ENCODE peak calls at places on chromosomes 4 and X, in four cellular contexts. One of them, this sample, is unnamed.

GRCh38 chrX:120732461-120732860 is 102.6 kb upstream of the C1GALT1C1 start:
- DNase-seq in putamen: no peak
- DNase-seq in activated T-cell treated with anti-CD3 and anti-CD28 coated beads, Interleukin-2, amount 50 U/mL, for 72 hours: no peak
- DNase-seq in foreskin fibroblast: no peak
- DNase-seq in this sample: no peak

GRCh38 chr4:22410645-22411247 is 105.1 kb downstream of the ADGRA3 start:
- DNase-seq in putamen: no peak
- DNase-seq in activated T-cell treated with anti-CD3 and anti-CD28 coated beads, Interleukin-2, amount 50 U/mL, for 72 hours: no peak
- DNase-seq in foreskin fibroblast: no peak
- DNase-seq in this sample: no peak

GRCh38 chr4:17667653-17668201 is 53.3 kb downstream of the MED28 start:
- DNase-seq in putamen: no peak
- DNase-seq in activated T-cell treated with anti-CD3 and anti-CD28 coated beads, Interleukin-2, amount 50 U/mL, for 72 hours: no peak
- DNase-seq in foreskin fibroblast: no peak
- DNase-seq in this sample: no peak

GRCh38 chr4:184062769-184063168 is 154.9 kb downstream of the ENPP6 start:
- DNase-seq in putamen: no peak
- DNase-seq in activated T-cell treated with anti-CD3 and anti-CD28 coated beads, Interleukin-2, amount 50 U/mL, for 72 hours: no peak
- DNase-seq in foreskin fibroblast: no peak
- DNase-seq in this sample: no peak

GRCh38 chrX:18701621-18702361 is 5.7 kb upstream of the PPEF1 start:
- DNase-seq in putamen: no peak
- DNase-seq in activated T-cell treated with anti-CD3 and anti-CD28 coated beads, Interleukin-2, amount 50 U/mL, for 72 hours: no peak
- DNase-seq in foreskin fibroblast: no peak
- DNase-seq in this sample: no peak

GRCh38 chrX:10041383-10041782 is 74.2 kb downstream of the CLDN34 start:
- DNase-seq in putamen: no peak
- DNase-seq in activated T-cell treated with anti-CD3 and anti-CD28 coated beads, Interleukin-2, amount 50 U/mL, for 72 hours: no peak
- DNase-seq in foreskin fibroblast: no peak
- DNase-seq in this sample: no peak

GRCh38 chr4:46781434-46782092 is 127.5 kb downstream of the COX7B2 start:
- DNase-seq in putamen: no peak
- DNase-seq in activated T-cell treated with anti-CD3 and anti-CD28 coated beads, Interleukin-2, amount 50 U/mL, for 72 hours: no peak
- DNase-seq in foreskin fibroblast: no peak
- DNase-seq in this sample: peak

GRCh38 chrX:129738466-129739308 is at the start of gene XPNPEP2:
- DNase-seq in putamen: no peak
- DNase-seq in activated T-cell treated with anti-CD3 and anti-CD28 coated beads, Interleukin-2, amount 50 U/mL, for 72 hours: no peak
- DNase-seq in foreskin fibroblast: peak
- DNase-seq in this sample: no peak

GRCh38 chr4:164700471-164700870 is 53.5 kb upstream of the SMIM31 start:
- DNase-seq in putamen: no peak
- DNase-seq in activated T-cell treated with anti-CD3 and anti-CD28 coated beads, Interleukin-2, amount 50 U/mL, for 72 hours: peak
- DNase-seq in foreskin fibroblast: no peak
- DNase-seq in this sample: no peak

GRCh38 chr4:147787204-147787603 is 55.3 kb downstream of the ARHGAP10 start:
- DNase-seq in putamen: no peak
- DNase-seq in activated T-cell treated with anti-CD3 and anti-CD28 coated beads, Interleukin-2, amount 50 U/mL, for 72 hours: no peak
- DNase-seq in foreskin fibroblast: peak
- DNase-seq in this sample: no peak

GRCh38 chrX:40579880-40580536 is 762 bp upstream of the ATP6AP2 start:
- DNase-seq in putamen: no peak
- DNase-seq in activated T-cell treated with anti-CD3 and anti-CD28 coated beads, Interleukin-2, amount 50 U/mL, for 72 hours: no peak
- DNase-seq in foreskin fibroblast: no peak
- DNase-seq in this sample: no peak

GRCh38 chr4:19177616-19178015 is 1074.1 kb upstream of the SLIT2 start:
- DNase-seq in putamen: no peak
- DNase-seq in activated T-cell treated with anti-CD3 and anti-CD28 coated beads, Interleukin-2, amount 50 U/mL, for 72 hours: no peak
- DNase-seq in foreskin fibroblast: peak
- DNase-seq in this sample: no peak

GRCh38 chr4:147518846-147519767 is 38.2 kb downstream of the EDNRA start:
- DNase-seq in putamen: peak
- DNase-seq in activated T-cell treated with anti-CD3 and anti-CD28 coated beads, Interleukin-2, amount 50 U/mL, for 72 hours: peak
- DNase-seq in foreskin fibroblast: peak
- DNase-seq in this sample: no peak

GRCh38 chr4:121219222-121219621 is 55.1 kb upstream of the TNIP3 start:
- DNase-seq in putamen: no peak
- DNase-seq in activated T-cell treated with anti-CD3 and anti-CD28 coated beads, Interleukin-2, amount 50 U/mL, for 72 hours: no peak
- DNase-seq in foreskin fibroblast: no peak
- DNase-seq in this sample: no peak

GRCh38 chr4:112156546-112156945 is 11.3 kb downstream of the FAM241A start:
- DNase-seq in putamen: no peak
- DNase-seq in activated T-cell treated with anti-CD3 and anti-CD28 coated beads, Interleukin-2, amount 50 U/mL, for 72 hours: no peak
- DNase-seq in foreskin fibroblast: no peak
- DNase-seq in this sample: no peak

GRCh38 chrX:36859231-36859630 is 148.9 kb upstream of the FAM47C start:
- DNase-seq in putamen: no peak
- DNase-seq in activated T-cell treated with anti-CD3 and anti-CD28 coated beads, Interleukin-2, amount 50 U/mL, for 72 hours: no peak
- DNase-seq in foreskin fibroblast: no peak
- DNase-seq in this sample: no peak

GRCh38 chrX:154369453-154370299 is 4.8 kb downstream of the FLNA start:
- DNase-seq in putamen: peak
- DNase-seq in activated T-cell treated with anti-CD3 and anti-CD28 coated beads, Interleukin-2, amount 50 U/mL, for 72 hours: peak
- DNase-seq in foreskin fibroblast: peak
- DNase-seq in this sample: peak

GRCh38 chrX:48474127-48474526 is 1.9 kb upstream of the FTSJ1 start:
- DNase-seq in putamen: no peak
- DNase-seq in activated T-cell treated with anti-CD3 and anti-CD28 coated beads, Interleukin-2, amount 50 U/mL, for 72 hours: peak
- DNase-seq in foreskin fibroblast: no peak
- DNase-seq in this sample: no peak

GRCh38 chr4:5045099-5045498 is 6.2 kb upstream of the STK32B start:
- DNase-seq in putamen: peak
- DNase-seq in activated T-cell treated with anti-CD3 and anti-CD28 coated beads, Interleukin-2, amount 50 U/mL, for 72 hours: no peak
- DNase-seq in foreskin fibroblast: no peak
- DNase-seq in this sample: peak

GRCh38 chr4:158811704-158812103 is 42.9 kb downstream of the FNIP2 start:
- DNase-seq in putamen: no peak
- DNase-seq in activated T-cell treated with anti-CD3 and anti-CD28 coated beads, Interleukin-2, amount 50 U/mL, for 72 hours: no peak
- DNase-seq in foreskin fibroblast: no peak
- DNase-seq in this sample: peak

GRCh38 chr4:63492515-63492914 is 916.7 kb downstream of the TECRL start:
- DNase-seq in putamen: no peak
- DNase-seq in activated T-cell treated with anti-CD3 and anti-CD28 coated beads, Interleukin-2, amount 50 U/mL, for 72 hours: no peak
- DNase-seq in foreskin fibroblast: no peak
- DNase-seq in this sample: no peak

GRCh38 chrX:31845003-31845402 is 773.2 kb upstream of the FTHL17 start:
- DNase-seq in putamen: no peak
- DNase-seq in activated T-cell treated with anti-CD3 and anti-CD28 coated beads, Interleukin-2, amount 50 U/mL, for 72 hours: no peak
- DNase-seq in foreskin fibroblast: no peak
- DNase-seq in this sample: no peak

This sample was measured in left lung.